ENCODE peak calls at places on chromosomes 7 and 10, in seven cellular contexts. R is stomach, S is aorta, W is neuronal stem cell, O is cardiac muscle cell, A is astrocyte of the spinal cord, J is HCT116. Q is an unnamed sample.

GRCh38 chr10:96585726-96586418 is 940 bp downstream of the TM9SF3 start:
- DNase-seq in R (no peak), S (no peak), W (no peak), O (no peak), A (no peak), J (no peak), Q (peak)

GRCh38 chr10:78889536-78890063 is 179.2 kb upstream of the ZMIZ1 start:
- DNase-seq in R (no peak), S (no peak), W (no peak), O (no peak), A (no peak), J (no peak), Q (no peak)

GRCh38 chr7:116025098-116025809 is 5.3 kb downstream of the TFEC start:
- DNase-seq in R (no peak), S (no peak), W (no peak), O (no peak), A (peak), J (no peak), Q (no peak)

GRCh38 chr10:118701529-118702323 is 53.0 kb downstream of the CACUL1 start:
- DNase-seq in R (no peak), S (no peak), W (no peak), O (no peak), A (peak), J (no peak), Q (peak)

GRCh38 chr7:82110146-82110823 is 333.3 kb downstream of the CACNA2D1 start:
- DNase-seq in R (no peak), S (no peak), W (peak), O (no peak), A (no peak), J (no peak), Q (no peak)

GRCh38 chr7:93715234-93715633 is 140.7 kb upstream of the CALCR start:
- DNase-seq in R (peak), S (peak), W (peak), O (peak), A (peak), J (peak), Q (peak)

GRCh38 chr7:149748223-149748874 is 25.0 kb downstream of the ZNF467 start:
- DNase-seq in R (no peak), S (no peak), W (no peak), O (no peak), A (no peak), J (no peak), Q (no peak)

GRCh38 chr7:28767356-28767755 is 190.8 kb downstream of the TRIL start:
- DNase-seq in R (no peak), S (no peak), W (no peak), O (no peak), A (no peak), J (no peak), Q (peak)

GRCh38 chr7:47609803-47610452 is 28.0 kb upstream of the TNS3 start:
- DNase-seq in R (no peak), S (no peak), W (no peak), O (no peak), A (peak), J (no peak), Q (peak)

GRCh38 chr10:6202098-6202683 is 541 bp upstream of the PFKFB3 start:
- DNase-seq in R (no peak), S (no peak), W (peak), O (no peak), A (no peak), J (no peak), Q (no peak)

GRCh38 chr10:81414038-81414437 is 461.0 kb upstream of the NRG3 start:
- DNase-seq in R (no peak), S (no peak), W (no peak), O (peak), A (no peak), J (no peak), Q (no peak)

GRCh38 chr10:13984647-13985155 is 346.0 kb downstream of the FRMD4A start:
- DNase-seq in R (no peak), S (no peak), W (no peak), O (no peak), A (peak), J (no peak), Q (peak)

GRCh38 chr7:129213828-129214227 is 11.0 kb upstream of the AHCYL2 start:
- DNase-seq in R (no peak), S (no peak), W (no peak), O (no peak), A (no peak), J (no peak), Q (no peak)

GRCh38 chr10:5996696-5997095 is 19.4 kb upstream of the IL15RA start:
- DNase-seq in R (no peak), S (no peak), W (peak), O (no peak), A (no peak), J (no peak), Q (no peak)

GRCh38 chr10:35495521-35496238 is 109.5 kb upstream of the GJD4 start:
- DNase-seq in R (no peak), S (no peak), W (no peak), O (no peak), A (peak), J (no peak), Q (peak)

GRCh38 chr10:82850166-82850565 is 975.2 kb downstream of the NRG3 start:
- DNase-seq in R (no peak), S (no peak), W (no peak), O (no peak), A (no peak), J (no peak), Q (no peak)

GRCh38 chr10:87547734-87548311 is 43.1 kb downstream of the MINPP1 start:
- DNase-seq in R (no peak), S (no peak), W (peak), O (no peak), A (peak), J (no peak), Q (peak)

GRCh38 chr10:44973323-44974081 is 5.1 kb downstream of the DEPP1 start:
- DNase-seq in R (no peak), S (peak), W (no peak), O (no peak), A (no peak), J (no peak), Q (no peak)

GRCh38 chr7:128849156-128849515 is 13.5 kb upstream of the ATP6V1F start:
- DNase-seq in R (no peak), S (no peak), W (no peak), O (no peak), A (no peak), J (no peak), Q (no peak)

GRCh38 chr7:4103352-4104091 is 578.6 kb upstream of the FOXK1 start:
- DNase-seq in R (no peak), S (no peak), W (no peak), O (no peak), A (peak), J (peak), Q (no peak)

GRCh38 chr7:38565289-38565688 is 65.9 kb downstream of the AMPH start:
- DNase-seq in R (no peak), S (no peak), W (no peak), O (no peak), A (no peak), J (no peak), Q (no peak)

GRCh38 chr7:133052826-133053225 is 29.1 kb downstream of the CHCHD3 start:
- DNase-seq in R (no peak), S (no peak), W (no peak), O (no peak), A (no peak), J (no peak), Q (peak)

DNA sequence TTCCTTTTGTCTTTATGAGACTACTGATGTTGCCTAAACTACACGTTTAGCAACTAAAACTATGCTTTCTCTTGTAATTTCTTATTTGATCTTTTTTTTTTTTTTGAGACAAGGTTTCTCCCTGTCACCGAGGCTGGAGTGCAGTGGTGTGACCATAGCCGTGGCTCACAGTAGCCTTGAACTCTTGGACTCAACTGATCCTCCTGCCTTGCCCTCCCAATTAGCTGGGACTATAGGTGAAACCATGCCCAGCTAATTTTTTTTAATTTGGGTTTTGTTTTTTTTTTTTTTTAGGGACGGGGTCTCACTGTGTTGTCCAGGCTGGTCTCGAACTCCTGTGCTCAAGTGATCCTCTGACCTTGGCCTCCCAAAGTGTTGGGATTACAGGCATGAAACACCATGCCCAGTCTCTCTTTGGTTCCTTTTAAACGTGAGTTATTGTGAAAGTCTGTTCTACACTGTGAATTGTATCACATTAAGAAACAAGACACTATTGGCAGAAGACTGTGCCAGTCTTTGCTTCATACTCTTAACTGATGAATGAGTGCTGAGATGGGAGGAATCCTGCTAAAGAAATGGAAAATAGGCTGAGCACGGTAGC is 6.4 kb downstream of the TMEM248 start:
- DNase-seq in R (no peak), S (no peak), W (no peak), O (no peak), A (no peak), J (no peak), Q (no peak)
- H3K4me3 ChIP-seq in R (no peak), S (no peak), W (no peak), O (no peak), A (no peak), J (no peak), Q (no peak)

GRCh38 chr7:6338551-6339274 is 66.3 kb upstream of the CYTH3 start:
- DNase-seq in R (peak), S (no peak), W (no peak), O (peak), A (no peak), J (no peak), Q (no peak)
- H3K4me3 ChIP-seq in R (no peak), S (no peak), W (no peak), O (no peak), A (no peak), J (no peak), Q (no peak)

GRCh38 chr10:59324597-59324996 is 37.8 kb downstream of the FAM13C start:
- DNase-seq in R (no peak), S (no peak), W (no peak), O (no peak), A (no peak), J (no peak), Q (no peak)

GRCh38 chr10:59322131-59322530 is 40.2 kb downstream of the FAM13C start:
- DNase-seq in R (no peak), S (no peak), W (no peak), O (no peak), A (no peak), J (no peak), Q (no peak)

GRCh38 chr10:59325116-59325515 is 37.2 kb downstream of the FAM13C start:
- DNase-seq in R (no peak), S (no peak), W (no peak), O (peak), A (no peak), J (no peak), Q (no peak)

GRCh38 chr10:59323831-59324401 is 38.4 kb downstream of the FAM13C start:
- DNase-seq in R (no peak), S (no peak), W (no peak), O (no peak), A (no peak), J (no peak), Q (no peak)

DNA sequence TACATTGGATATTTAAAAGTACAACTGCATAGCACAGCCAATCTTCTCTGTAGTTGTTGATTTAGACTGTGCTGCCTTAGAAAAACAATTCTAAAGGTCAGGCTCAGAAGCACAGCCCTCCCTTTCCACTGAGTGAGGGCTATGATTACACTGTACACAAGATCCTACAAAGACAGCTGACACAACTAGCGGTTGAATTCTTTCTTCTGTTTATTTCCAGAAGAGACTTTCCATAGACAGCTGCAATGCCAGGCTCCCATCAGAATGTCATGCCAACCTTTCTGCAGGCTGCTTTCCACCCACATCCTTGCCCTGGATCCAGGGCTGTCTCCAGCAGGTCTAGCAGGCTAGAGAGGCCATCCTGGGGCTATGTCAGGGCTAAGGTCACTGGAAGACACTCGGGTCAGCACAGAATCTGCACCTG is 39.3 kb downstream of the FAM13C start:
- DNase-seq in R (no peak), S (no peak), W (no peak), O (no peak), A (peak), J (no peak), Q (no peak)
- H3K4me3 ChIP-seq in R (no peak), S (no peak), W (no peak), O (no peak), A (no peak), J (no peak), Q (no peak)

GRCh38 chr7:77540402-77540822 is 3.3 kb downstream of the PTPN12 start:
- DNase-seq in R (no peak), S (no peak), W (no peak), O (no peak), A (no peak), J (no peak), Q (no peak)
- H3K4me3 ChIP-seq in R (peak), S (no peak), W (no peak), O (no peak), A (no peak), J (peak), Q (no peak)

GRCh38 chr10:22667093-22667480 is 47.3 kb downstream of the PIP4K2A start:
- DNase-seq in R (no peak), S (no peak), W (no peak), O (no peak), A (no peak), J (no peak), Q (no peak)

GRCh38 chr10:22665329-22665728 is 49.0 kb downstream of the PIP4K2A start:
- DNase-seq in R (no peak), S (no peak), W (no peak), O (no peak), A (no peak), J (no peak), Q (no peak)

GRCh38 chr10:22662693-22663330 is 51.6 kb downstream of the PIP4K2A start:
- DNase-seq in R (no peak), S (no peak), W (no peak), O (no peak), A (no peak), J (no peak), Q (no peak)

GRCh38 chr10:22669163-22669711 is 45.1 kb downstream of the PIP4K2A start:
- DNase-seq in R (no peak), S (no peak), W (no peak), O (no peak), A (no peak), J (no peak), Q (no peak)

GRCh38 chr10:22666287-22667092 is 47.9 kb downstream of the PIP4K2A start:
- DNase-seq in R (peak), S (no peak), W (no peak), O (peak), A (peak), J (no peak), Q (no peak)
- H3K4me3 ChIP-seq in R (peak), S (no peak), W (no peak), O (no peak), A (no peak), J (no peak), Q (no peak)

GRCh38 chr7:71750290-71750689 is 618.3 kb downstream of the GALNT17 start:
- DNase-seq in R (no peak), S (no peak), W (no peak), O (no peak), A (no peak), J (no peak), Q (no peak)

GRCh38 chr7:71753236-71753635 is 621.3 kb downstream of the GALNT17 start:
- DNase-seq in R (no peak), S (no peak), W (no peak), O (no peak), A (no peak), J (no peak), Q (no peak)

GRCh38 chr7:71753959-71754652 is 622.2 kb downstream of the GALNT17 start:
- DNase-seq in R (no peak), S (no peak), W (no peak), O (no peak), A (no peak), J (no peak), Q (no peak)

GRCh38 chr7:71754828-71755227 is 622.9 kb downstream of the GALNT17 start:
- DNase-seq in R (no peak), S (no peak), W (no peak), O (no peak), A (no peak), J (no peak), Q (no peak)

GRCh38 chr7:71752171-71752935 is 620.4 kb downstream of the GALNT17 start:
- DNase-seq in R (peak), S (peak), W (peak), O (peak), A (no peak), J (no peak), Q (peak)
- H3K4me3 ChIP-seq in R (peak), S (no peak), W (no peak), O (no peak), A (no peak), J (no peak), Q (no peak)

GRCh38 chr7:27242046-27242579 is 489 bp upstream of the EVX1 start:
- DNase-seq in R (no peak), S (no peak), W (no peak), O (no peak), A (no peak), J (no peak), Q (no peak)
- H3K4me3 ChIP-seq in R (no peak), S (no peak), W (no peak), O (peak), A (no peak), J (no peak), Q (peak)

GRCh38 chr7:43113622-43114450 is 1.4 kb downstream of the HECW1 start:
- DNase-seq in R (no peak), S (no peak), W (no peak), O (no peak), A (no peak), J (no peak), Q (peak)
- H3K4me3 ChIP-seq in R (peak), S (peak), W (peak), O (peak), A (peak), J (no peak), Q (peak)

GRCh38 chr10:131902691-131903090 is 1.9 kb downstream of the PPP2R2D start:
- DNase-seq in R (no peak), S (peak), W (no peak), O (no peak), A (no peak), J (no peak), Q (no peak)
- H3K4me3 ChIP-seq in R (peak), S (no peak), W (peak), O (peak), A (no peak), J (peak), Q (peak)

GRCh38 chr7:55072251-55072650 is 53.4 kb downstream of the EGFR start:
- DNase-seq in R (no peak), S (no peak), W (no peak), O (no peak), A (no peak), J (no peak), Q (peak)

GRCh38 chr7:55073051-55073511 is 54.3 kb downstream of the EGFR start:
- DNase-seq in R (no peak), S (no peak), W (no peak), O (no peak), A (peak), J (no peak), Q (peak)

GRCh38 chr7:55075464-55075971 is 56.7 kb downstream of the EGFR start:
- DNase-seq in R (peak), S (no peak), W (no peak), O (no peak), A (no peak), J (no peak), Q (peak)

GRCh38 chr7:55071411-55072188 is 52.8 kb downstream of the EGFR start:
- DNase-seq in R (no peak), S (no peak), W (no peak), O (no peak), A (no peak), J (no peak), Q (peak)

GRCh38 chr7:55074008-55074499 is 55.2 kb downstream of the EGFR start:
- DNase-seq in R (peak), S (no peak), W (no peak), O (no peak), A (peak), J (peak), Q (peak)
- H3K4me3 ChIP-seq in R (no peak), S (no peak), W (no peak), O (no peak), A (peak), J (peak), Q (peak)

Q was measured in AG10803.